ENCODE peak calls at places on chromosome 20, in eight cellular contexts. Q is pancreas, I is tibial artery, T is PC-3, M is lower lobe of right lung, X is heart left ventricle, L is stomach, C is fibroblast of lung. O is an unnamed sample.

GRCh38 chr20:46731770-46732169 is 22.3 kb downstream of the SLC2A10 start:
- DNase-seq in I (no peak), M (no peak), T (no peak), X (no peak), L (no peak), C (no peak), Q (no peak), O (no peak)

GRCh38 chr20:50111120-50111828 is 1.7 kb downstream of the UBE2V1 start:
- DNase-seq in M (no peak), Q (peak; percentile 18), I (no peak), C (peak; percentile 76), T (peak; percentile 84), X (no peak), L (no peak), O (peak; percentile 72)

GRCh38 chr20:41638459-41638858 is 20.3 kb upstream of the CHD6 start:
- DNase-seq in T (no peak), X (no peak), C (no peak), Q (no peak), I (no peak), L (no peak), M (no peak), O (no peak)

GRCh38 chr20:62587757-62588402 is 54.4 kb upstream of the SLCO4A1 start:
- DNase-seq in L (no peak), T (peak; percentile 48), M (no peak), Q (no peak), I (no peak), C (peak; percentile 40), X (no peak), O (no peak)

GRCh38 chr20:24937579-24937978 is 11.5 kb upstream of the CST7 start:
- DNase-seq in X (no peak), T (no peak), C (no peak), M (no peak), Q (no peak), I (no peak), L (no peak), O (no peak)

GRCh38 chr20:4154958-4155411 is 139.6 kb upstream of the RNF24 start:
- DNase-seq in C (no peak), I (no peak), T (no peak), M (peak; percentile 54), X (no peak), L (peak; percentile 54), Q (no peak), O (no peak)

GRCh38 chr20:43140719-43141118 is 49.0 kb downstream of the PTPRT start:
- DNase-seq in M (no peak), C (no peak), T (no peak), Q (no peak), L (no peak), X (no peak), I (no peak), O (no peak)

GRCh38 chr20:18637296-18637695 is 49.4 kb downstream of the DTD1 start:
- DNase-seq in L (no peak), M (no peak), X (no peak), Q (no peak), C (no peak), I (no peak), T (no peak), O (no peak)

DNA sequence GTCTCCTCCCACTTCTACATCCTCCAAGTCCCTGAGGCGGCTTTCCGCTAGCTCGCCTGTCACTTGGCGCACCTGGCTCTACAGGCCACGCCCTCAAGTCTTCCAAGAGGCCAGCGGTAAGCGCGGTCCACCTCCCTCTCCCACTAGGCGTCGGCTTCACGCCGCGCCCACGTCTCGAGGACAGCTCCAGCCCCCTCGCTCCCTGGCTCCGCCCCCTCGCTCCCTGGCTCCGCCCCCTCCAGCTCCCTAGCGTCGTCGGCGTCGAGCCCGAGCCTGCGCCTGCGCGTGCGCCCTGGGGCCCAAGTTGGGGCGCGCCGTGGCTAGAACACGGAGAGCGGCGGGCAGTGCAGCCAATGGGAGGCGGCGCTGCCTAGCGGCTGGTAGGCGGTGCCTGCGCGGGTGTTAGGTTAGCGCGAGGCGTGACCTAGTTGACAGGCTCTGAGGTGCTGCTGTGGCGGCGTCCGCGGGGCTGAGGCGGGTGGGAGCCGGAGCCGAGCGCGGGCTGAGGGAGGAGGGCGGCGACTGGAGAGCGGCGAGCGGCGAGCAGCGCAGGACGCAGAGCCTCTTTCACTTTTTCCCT is at the start of gene MACROD2:
- DNase-seq in Q (peak; percentile 99), T (peak; percentile 99), X (peak; percentile 78), M (peak; percentile 95), I (peak; percentile 75), L (peak; percentile 98), C (peak; percentile 78), O (peak; percentile 86)
- H3K4me3 ChIP-seq in Q (peak within 1 kb of the TSS; percentile 83), T (peak within 1 kb of the TSS; percentile 74), X (peak within 1 kb of the TSS; percentile 59), M (peak within 1 kb of the TSS; percentile 69), I (peak within 1 kb of the TSS; percentile 96), L (peak within 1 kb of the TSS; percentile 86), C (peak within 1 kb of the TSS; percentile 60), O (peak within 1 kb of the TSS; percentile 66)

DNA sequence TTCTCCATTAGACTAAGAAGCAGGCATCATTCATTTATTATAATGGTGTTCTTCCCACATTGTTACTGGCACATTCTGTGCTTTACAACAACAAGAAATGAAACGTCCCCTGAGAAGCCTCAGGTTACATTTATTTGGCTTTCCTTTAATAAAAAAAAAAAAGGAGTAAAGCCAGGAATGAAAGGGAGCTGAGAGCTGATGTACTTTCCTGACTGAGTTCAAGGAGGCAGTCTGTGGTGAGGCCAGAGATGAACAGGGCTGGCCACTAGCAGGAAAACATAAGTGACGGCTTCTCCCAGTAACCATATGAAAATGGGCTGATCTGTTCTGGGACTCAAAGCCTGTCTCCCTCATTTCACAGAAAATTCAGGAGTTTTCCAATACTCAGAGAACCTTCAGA is 742.1 kb downstream of the MAFB start:
- DNase-seq in I (no peak), T (no peak), Q (no peak), X (no peak), M (no peak), C (no peak), L (no peak), O (no peak)
- TF ChIP-seq CTCF in I (no peak), T (no peak), Q (no peak), X (no peak), M (no peak), C (no peak), L (no peak), O (no peak)

GRCh38 chr20:19784511-19785172 is 26.6 kb downstream of the RIN2 start:
- DNase-seq in L (peak; percentile 38), I (peak; percentile 49), X (peak; percentile 76), C (peak; percentile 83), M (peak; percentile 75), T (peak; percentile 96), Q (peak; percentile 50), O (peak; percentile 89)

GRCh38 chr20:19786311-19786710 is 28.3 kb downstream of the RIN2 start:
- DNase-seq in C (peak; percentile 98), X (peak; percentile 75), L (no peak), I (peak; percentile 57), M (no peak), Q (no peak), T (peak; percentile 75), O (peak; percentile 83)

GRCh38 chr20:19785886-19786285 is 27.8 kb downstream of the RIN2 start:
- DNase-seq in X (no peak), C (peak; percentile 87), T (no peak), M (no peak), L (no peak), Q (no peak), I (no peak), O (peak; percentile 19)

GRCh38 chr20:19783966-19784401 is 25.9 kb downstream of the RIN2 start:
- DNase-seq in C (peak; percentile 88), Q (no peak), T (peak; percentile 91), L (peak; percentile 36), X (peak; percentile 44), M (peak; percentile 55), I (no peak), O (peak; percentile 49)

DNA sequence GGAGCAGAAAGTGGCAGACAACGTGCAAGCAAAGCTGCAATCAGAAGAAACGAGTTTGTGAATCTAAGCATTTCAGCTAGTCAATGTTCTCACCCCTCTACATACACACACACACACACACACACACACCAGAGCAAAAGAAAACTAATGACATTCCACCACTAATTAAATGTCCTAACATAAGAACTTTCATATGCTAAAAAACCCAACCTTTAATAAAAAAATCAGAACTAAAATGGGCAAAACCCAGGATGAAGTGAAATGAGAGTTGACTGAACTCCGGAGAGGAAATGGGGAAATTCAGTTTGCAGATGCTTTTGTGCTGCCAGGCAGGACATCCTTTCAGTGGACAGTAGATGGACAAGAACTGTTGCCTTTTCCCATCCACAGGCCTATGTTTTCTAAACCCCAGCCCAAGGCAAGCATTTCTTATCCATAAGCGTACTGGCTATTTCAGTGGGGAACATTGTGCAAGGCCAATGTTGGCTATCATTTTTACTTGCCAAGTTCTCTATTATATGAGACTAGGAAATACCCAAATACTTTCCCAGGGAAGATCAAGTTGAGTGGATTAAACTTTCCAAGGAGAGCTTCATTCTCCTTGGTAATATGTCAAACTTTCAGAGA is 27.2 kb downstream of the RIN2 start:
- DNase-seq in T (no peak), M (no peak), L (no peak), Q (no peak), I (no peak), X (no peak), C (peak; percentile 72), O (no peak)
- H3K27ac ChIP-seq in T (peak overlapping the region; percentile 91), M (peak overlapping the region; percentile 61), L (peak overlapping the region; percentile 38), Q (no peak overlapping the region), I (peak overlapping the region; percentile 34), X (peak overlapping the region; percentile 73), C (peak overlapping the region; percentile 76), O (peak overlapping the region; percentile 68)

DNA sequence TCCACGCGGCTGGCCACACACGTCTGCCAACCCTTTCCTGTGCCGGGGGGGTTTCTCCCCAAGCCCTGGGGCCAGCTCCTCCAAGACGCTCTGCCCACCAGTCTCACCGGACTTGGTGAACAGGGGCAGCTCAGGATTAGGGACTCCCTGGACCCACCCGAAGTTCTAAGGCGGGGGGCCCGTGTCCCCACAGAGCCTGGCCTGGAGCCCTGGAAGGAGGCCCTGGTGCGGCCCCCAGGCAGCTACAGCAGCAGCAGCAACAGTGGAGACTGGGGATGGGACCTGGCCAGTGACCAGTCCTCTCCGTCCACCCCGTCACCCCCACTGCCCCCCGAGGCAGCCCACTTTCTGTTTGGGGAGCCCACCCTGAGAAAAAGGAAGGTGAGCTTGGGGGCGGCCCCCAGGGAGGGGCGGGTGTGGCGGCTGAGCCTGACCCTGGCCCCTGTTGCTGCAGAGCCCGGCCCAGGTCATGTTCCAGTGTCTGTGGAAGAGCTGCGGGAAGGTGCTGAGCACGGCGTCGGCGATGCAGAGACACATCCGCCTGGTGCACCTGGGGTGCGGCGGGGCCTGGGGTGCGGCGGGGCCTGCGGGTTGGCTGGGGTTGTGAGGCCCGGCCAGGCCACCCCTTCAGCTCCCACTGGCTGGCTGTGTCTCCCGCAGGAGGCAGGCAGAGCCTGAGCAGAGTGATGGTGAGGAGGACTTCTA is 2.3 kb downstream of the SLC2A4RG start:
- DNase-seq in C (no peak), X (no peak), I (no peak), T (no peak), L (no peak), Q (peak; percentile 44), M (no peak), O (no peak)
- H3K4me3 ChIP-seq in C (peak overlapping the region; percentile 66), X (peak overlapping the region; percentile 67), I (peak overlapping the region; percentile 93), T (peak overlapping the region; percentile 84), L (peak overlapping the region; percentile 85), Q (peak overlapping the region; percentile 55), M (peak overlapping the region; percentile 73), O (no peak overlapping the region)